ENCODE peak calls at places on chromosomes 2 and 18, in nine cellular contexts. J is cardiac fibroblast; K is Caco-2; X is renal cortical epithelial cell; O is stimulated activated CD8-positive, alpha-beta memory T cell treated with anti-CD3 and anti-CD28 coated beads, Interleukin-12 subunit alpha, Interleukin-12 subunit beta, amount 100 ng/mL, for 1 hour; A is NCI-H345; H is GM13977; S is PC-3; Z is EH. C is an unnamed sample.

GRCh38 chr2:31398881-31399280 is 15.7 kb downstream of the XDH start:
- DNase-seq in J (no peak), K (no peak), X (no peak), O (no peak), A (no peak), H (no peak), S (peak), Z (no peak), C (no peak)

GRCh38 chr2:85524567-85524923 is 14.4 kb upstream of the MAT2A start:
- DNase-seq in J (no peak), K (no peak), X (no peak), O (no peak), A (no peak), H (no peak), S (no peak), Z (no peak), C (no peak)

GRCh38 chr2:159285433-159285832 is 1.1 kb downstream of the WDSUB1 start:
- DNase-seq in J (no peak), K (no peak), X (no peak), O (no peak), A (no peak), H (no peak), S (no peak), Z (no peak), C (no peak)

GRCh38 chr2:133264951-133265949 is 303.0 kb downstream of the NCKAP5 start:
- DNase-seq in J (peak), K (no peak), X (no peak), O (no peak), A (peak), H (no peak), S (peak), Z (no peak), C (peak)

GRCh38 chr2:96353606-96354095 is 18.1 kb downstream of the NCAPH start:
- DNase-seq in J (peak), K (no peak), X (no peak), O (no peak), A (no peak), H (no peak), S (no peak), Z (peak), C (no peak)

GRCh38 chr2:12314119-12314735 is 402.5 kb upstream of the TRIB2 start:
- DNase-seq in J (no peak), K (no peak), X (no peak), O (no peak), A (peak), H (no peak), S (no peak), Z (no peak), C (no peak)

GRCh38 chr2:119820275-119820674 is 60.6 kb downstream of the PTPN4 start:
- DNase-seq in J (peak), K (no peak), X (peak), O (no peak), A (peak), H (no peak), S (peak), Z (peak), C (peak)

GRCh38 chr2:105895995-105896764 is 151.5 kb downstream of the NCK2 start:
- DNase-seq in J (no peak), K (no peak), X (no peak), O (no peak), A (no peak), H (no peak), S (no peak), Z (no peak), C (no peak)

GRCh38 chr18:43526436-43527150 is 249.3 kb upstream of the SYT4 start:
- DNase-seq in J (peak), K (no peak), X (peak), O (no peak), A (no peak), H (no peak), S (no peak), Z (no peak), C (no peak)

GRCh38 chr18:78517973-78518372 is 461.6 kb upstream of the SALL3 start:
- DNase-seq in J (no peak), K (no peak), X (no peak), O (no peak), A (no peak), H (no peak), S (no peak), Z (no peak), C (no peak)

GRCh38 chr2:49035477-49035876 is 118.8 kb downstream of the FSHR start:
- DNase-seq in J (no peak), K (no peak), X (peak), O (no peak), A (no peak), H (no peak), S (no peak), Z (no peak), C (peak)

GRCh38 chr2:178891265-178891958 is 84.2 kb upstream of the TTN start:
- DNase-seq in J (peak), K (peak), X (peak), O (peak), A (peak), H (peak), S (peak), Z (peak), C (peak)

GRCh38 chr18:49368161-49368875 is 92.1 kb downstream of the DYM start:
- DNase-seq in J (no peak), K (no peak), X (no peak), O (no peak), A (no peak), H (no peak), S (no peak), Z (no peak), C (no peak)

GRCh38 chr18:80252136-80252535 is 4.8 kb upstream of the PARD6G start:
- DNase-seq in J (peak), K (no peak), X (peak), O (no peak), A (no peak), H (no peak), S (peak), Z (peak), C (no peak)

GRCh38 chr2:158599609-158600008 is 142.9 kb downstream of the PKP4 start:
- DNase-seq in J (peak), K (no peak), X (no peak), O (no peak), A (no peak), H (no peak), S (no peak), Z (no peak), C (no peak)

GRCh38 chr2:152098798-152099654 is at the start of gene CACNB4:
- DNase-seq in J (peak), K (no peak), X (peak), O (no peak), A (no peak), H (peak), S (no peak), Z (peak), C (peak)

GRCh38 chr2:69742170-69742952 is 427 bp downstream of the ANXA4 start:
- DNase-seq in J (peak), K (no peak), X (no peak), O (no peak), A (no peak), H (peak), S (peak), Z (peak), C (peak)

GRCh38 chr18:57060814-57061213 is 86.1 kb upstream of the BOD1L2 start:
- DNase-seq in J (no peak), K (no peak), X (no peak), O (no peak), A (no peak), H (no peak), S (no peak), Z (no peak), C (no peak)

GRCh38 chr2:126687086-126687485 is 31.1 kb downstream of the GYPC start:
- DNase-seq in J (peak), K (no peak), X (no peak), O (no peak), A (no peak), H (no peak), S (no peak), Z (peak), C (no peak)